ENCODE peak calls at places on chromosomes 6 and 20, in four cellular contexts. One of them, this sample, is unnamed.
A peak's percentile ranks its signal among the peaks of the same experiment; 100 is the strongest.

GRCh38 chr20:53706511-53707031 is 112.9 kb upstream of the ZNF217 start:
- DNase-seq in cardiac fibroblast: peak; percentile 71
- DNase-seq in progenitor cell of endocrine pancreas: no peak
- DNase-seq in heart right ventricle: no peak
- DNase-seq in this sample: peak; percentile 41

GRCh38 chr6:168636147-168636982 is 195.4 kb downstream of the SMOC2 start:
- DNase-seq in cardiac fibroblast: no peak
- DNase-seq in progenitor cell of endocrine pancreas: no peak
- DNase-seq in heart right ventricle: no peak
- DNase-seq in this sample: no peak

GRCh38 chr6:124193132-124193531 is 389.5 kb downstream of the NKAIN2 start:
- DNase-seq in cardiac fibroblast: no peak
- DNase-seq in progenitor cell of endocrine pancreas: no peak
- DNase-seq in heart right ventricle: no peak
- DNase-seq in this sample: no peak

GRCh38 chr6:142485256-142485655 is 183.4 kb downstream of the ADGRG6 start:
- DNase-seq in cardiac fibroblast: no peak
- DNase-seq in progenitor cell of endocrine pancreas: no peak
- DNase-seq in heart right ventricle: no peak
- DNase-seq in this sample: no peak

GRCh38 chr20:53331151-53331973 is 262.3 kb downstream of the ZNF217 start:
- DNase-seq in cardiac fibroblast: peak; percentile 4
- DNase-seq in progenitor cell of endocrine pancreas: no peak
- DNase-seq in heart right ventricle: no peak
- DNase-seq in this sample: peak; percentile 18

GRCh38 chr20:31693987-31694661 is 28.5 kb downstream of the BCL2L1 start:
- DNase-seq in cardiac fibroblast: no peak
- DNase-seq in progenitor cell of endocrine pancreas: no peak
- DNase-seq in heart right ventricle: no peak
- DNase-seq in this sample: no peak

GRCh38 chr6:56938634-56939294 is 16.1 kb upstream of the BEND6 start:
- DNase-seq in cardiac fibroblast: peak; percentile 96
- DNase-seq in progenitor cell of endocrine pancreas: no peak
- DNase-seq in heart right ventricle: no peak
- DNase-seq in this sample: peak; percentile 94

GRCh38 chr20:10710995-10711775 is 37.4 kb upstream of the JAG1 start:
- DNase-seq in cardiac fibroblast: no peak
- DNase-seq in progenitor cell of endocrine pancreas: no peak
- DNase-seq in heart right ventricle: no peak
- DNase-seq in this sample: no peak

GRCh38 chr6:129863664-129864063 is 2.5 kb upstream of the TMEM244 start:
- DNase-seq in cardiac fibroblast: no peak
- DNase-seq in progenitor cell of endocrine pancreas: no peak
- DNase-seq in heart right ventricle: no peak
- DNase-seq in this sample: no peak

GRCh38 chr6:130365166-130366010 is 429 bp upstream of the TMEM200A start:
- DNase-seq in cardiac fibroblast: peak; percentile 68
- DNase-seq in progenitor cell of endocrine pancreas: peak; percentile 82
- DNase-seq in heart right ventricle: peak; percentile 39
- DNase-seq in this sample: no peak

GRCh38 chr6:168624540-168624939 is 183.6 kb downstream of the SMOC2 start:
- DNase-seq in cardiac fibroblast: no peak
- DNase-seq in progenitor cell of endocrine pancreas: no peak
- DNase-seq in heart right ventricle: no peak
- DNase-seq in this sample: no peak

GRCh38 chr6:71588490-71588889 is 297.9 kb upstream of the RIMS1 start:
- DNase-seq in cardiac fibroblast: no peak
- DNase-seq in progenitor cell of endocrine pancreas: no peak
- DNase-seq in heart right ventricle: no peak
- DNase-seq in this sample: no peak

GRCh38 chr6:149250982-149251381 is 66.5 kb upstream of the TAB2 start:
- DNase-seq in cardiac fibroblast: no peak
- DNase-seq in progenitor cell of endocrine pancreas: no peak
- DNase-seq in heart right ventricle: no peak
- DNase-seq in this sample: no peak

DNA sequence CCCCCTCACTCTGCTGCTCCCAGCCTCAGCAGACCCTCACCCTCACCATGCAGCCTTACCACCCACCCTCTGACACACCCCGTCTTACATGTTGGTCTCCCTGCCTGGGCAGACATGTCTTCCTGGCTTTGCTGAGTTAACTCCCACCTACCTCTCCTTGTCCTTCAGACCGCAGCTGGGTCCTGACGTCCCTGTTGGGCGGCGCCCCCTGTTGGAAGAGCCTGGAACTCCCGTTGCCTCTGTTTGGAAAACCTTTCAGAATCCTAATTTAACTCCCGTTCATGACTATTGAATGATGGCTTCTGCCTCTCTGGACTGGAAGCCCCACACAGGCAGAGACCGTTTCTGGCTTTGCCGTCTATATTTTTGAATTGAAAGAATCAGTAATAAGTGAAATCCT is 245.1 kb downstream of the MYLK4 start:
- DNase-seq in cardiac fibroblast: no peak
- DNase-seq in progenitor cell of endocrine pancreas: no peak
- DNase-seq in heart right ventricle: no peak
- DNase-seq in this sample: no peak
- TF ChIP-seq CTCF in cardiac fibroblast: peak; percentile 51
- TF ChIP-seq CTCF in progenitor cell of endocrine pancreas: peak; percentile 56
- TF ChIP-seq CTCF in heart right ventricle: no peak
- TF ChIP-seq CTCF in this sample: peak; percentile 20

GRCh38 chr6:37308084-37308817 is 45.5 kb upstream of the RNF8 start:
- DNase-seq in cardiac fibroblast: peak; percentile 34
- DNase-seq in progenitor cell of endocrine pancreas: no peak
- DNase-seq in heart right ventricle: no peak
- DNase-seq in this sample: no peak

GRCh38 chr6:37309059-37309458 is 44.7 kb upstream of the RNF8 start:
- DNase-seq in cardiac fibroblast: no peak
- DNase-seq in progenitor cell of endocrine pancreas: no peak
- DNase-seq in heart right ventricle: no peak
- DNase-seq in this sample: no peak

GRCh38 chr6:37304766-37305165 is 46.8 kb upstream of the TMEM217 start:
- DNase-seq in cardiac fibroblast: no peak
- DNase-seq in progenitor cell of endocrine pancreas: no peak
- DNase-seq in heart right ventricle: no peak
- DNase-seq in this sample: no peak

GRCh38 chr6:37306026-37306425 is 47.8 kb upstream of the RNF8 start:
- DNase-seq in cardiac fibroblast: no peak
- DNase-seq in progenitor cell of endocrine pancreas: no peak
- DNase-seq in heart right ventricle: no peak
- DNase-seq in this sample: no peak

DNA sequence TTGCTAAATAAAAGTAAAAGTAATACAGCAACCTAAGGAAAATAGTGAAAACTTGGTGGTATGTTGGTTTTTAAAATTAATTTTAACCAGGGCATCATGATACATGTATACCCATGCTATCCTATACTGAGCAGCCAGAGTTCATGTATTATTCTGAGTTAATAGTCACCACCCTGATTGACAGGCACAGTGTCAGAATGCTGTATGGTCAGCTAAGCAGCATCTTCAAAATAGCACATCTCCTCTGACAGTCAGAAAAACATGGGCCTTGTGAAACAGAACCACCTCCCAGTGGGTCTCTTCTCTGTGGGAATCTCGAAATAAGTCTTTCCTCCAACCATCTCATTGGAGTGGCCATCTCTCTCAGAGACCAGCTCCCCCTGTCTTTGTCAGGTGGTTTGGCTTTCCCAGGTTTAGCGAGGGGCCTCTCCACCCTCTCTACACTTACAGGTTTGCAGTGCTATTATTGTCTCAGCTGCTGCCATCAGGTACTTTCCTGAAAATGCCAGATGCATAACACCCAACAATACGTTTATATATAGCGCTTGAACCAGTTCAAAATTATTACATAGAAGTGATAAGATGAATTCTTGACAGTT is 47.1 kb upstream of the RNF8 start:
- DNase-seq in cardiac fibroblast: no peak
- DNase-seq in progenitor cell of endocrine pancreas: no peak
- DNase-seq in heart right ventricle: no peak
- DNase-seq in this sample: no peak
- TF ChIP-seq CTCF in cardiac fibroblast: no peak
- TF ChIP-seq CTCF in progenitor cell of endocrine pancreas: no peak
- TF ChIP-seq CTCF in heart right ventricle: no peak
- TF ChIP-seq CTCF in this sample: no peak

DNA sequence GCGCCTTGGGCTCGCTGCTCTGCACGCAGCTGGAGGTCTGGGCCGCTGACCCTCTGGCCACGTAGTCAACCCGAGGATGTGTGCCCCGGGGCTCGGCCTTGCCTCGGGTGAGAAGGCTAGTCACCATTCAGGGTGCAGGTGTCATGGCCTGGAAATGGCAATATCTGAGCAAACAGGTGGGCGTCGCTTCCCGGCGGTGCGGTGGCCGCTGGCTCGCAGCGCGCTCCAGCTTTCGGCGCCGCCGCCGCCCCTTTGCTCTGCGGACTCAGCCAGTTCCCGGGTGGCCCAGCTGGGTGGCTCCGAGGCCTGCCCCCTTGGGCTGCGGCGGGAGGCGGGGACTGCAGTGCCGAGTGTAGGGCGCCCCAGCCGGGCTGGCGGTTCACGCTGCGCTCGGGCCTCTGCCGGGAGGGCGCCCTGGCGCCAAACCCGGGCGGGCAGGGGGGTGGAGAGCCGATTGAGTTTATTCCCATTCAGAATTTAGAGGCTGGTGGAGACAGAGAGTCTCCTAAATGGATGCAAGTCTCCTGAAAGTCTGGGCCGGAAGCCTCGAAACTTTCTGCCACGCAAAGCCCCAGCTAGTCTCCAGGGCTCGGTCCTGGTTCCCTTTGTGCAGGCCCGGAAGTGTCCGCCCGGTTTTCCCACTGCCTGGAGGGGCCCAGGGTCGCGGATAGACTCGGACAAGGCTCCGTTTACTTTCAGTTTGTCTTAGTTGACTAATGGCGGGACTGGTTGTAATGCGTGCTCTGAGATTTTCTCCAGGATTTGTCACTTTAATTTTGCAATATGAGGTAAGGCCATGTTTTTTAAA is 11.3 kb upstream of the TFAP2A start:
- DNase-seq in cardiac fibroblast: no peak
- DNase-seq in progenitor cell of endocrine pancreas: no peak
- DNase-seq in heart right ventricle: no peak
- DNase-seq in this sample: no peak
- TF ChIP-seq CTCF in cardiac fibroblast: no peak
- TF ChIP-seq CTCF in progenitor cell of endocrine pancreas: no peak
- TF ChIP-seq CTCF in heart right ventricle: no peak
- TF ChIP-seq CTCF in this sample: no peak

GRCh38 chr20:7470912-7471311 is 469.3 kb downstream of the HAO1 start:
- DNase-seq in cardiac fibroblast: no peak
- DNase-seq in progenitor cell of endocrine pancreas: no peak
- DNase-seq in heart right ventricle: no peak
- DNase-seq in this sample: no peak
- TF ChIP-seq CTCF in cardiac fibroblast: no peak
- TF ChIP-seq CTCF in progenitor cell of endocrine pancreas: no peak
- TF ChIP-seq CTCF in heart right ventricle: no peak
- TF ChIP-seq CTCF in this sample: no peak

GRCh38 chr20:23668477-23668951 is 20.3 kb downstream of the CST4 start:
- DNase-seq in cardiac fibroblast: peak; percentile 66
- DNase-seq in progenitor cell of endocrine pancreas: peak; percentile 58
- DNase-seq in heart right ventricle: no peak
- DNase-seq in this sample: no peak

GRCh38 chr20:23664954-23665353 is 23.9 kb downstream of the CST4 start:
- DNase-seq in cardiac fibroblast: no peak
- DNase-seq in progenitor cell of endocrine pancreas: no peak
- DNase-seq in heart right ventricle: no peak
- DNase-seq in this sample: no peak

GRCh38 chr20:23666698-23667097 is 22.1 kb downstream of the CST4 start:
- DNase-seq in cardiac fibroblast: no peak
- DNase-seq in progenitor cell of endocrine pancreas: no peak
- DNase-seq in heart right ventricle: peak; percentile 45
- DNase-seq in this sample: no peak

GRCh38 chr20:23667666-23668065 is 21.2 kb downstream of the CST4 start:
- DNase-seq in cardiac fibroblast: no peak
- DNase-seq in progenitor cell of endocrine pancreas: no peak
- DNase-seq in heart right ventricle: no peak
- DNase-seq in this sample: no peak

GRCh38 chr20:23666189-23666588 is 22.6 kb downstream of the CST4 start:
- DNase-seq in cardiac fibroblast: peak; percentile 42
- DNase-seq in progenitor cell of endocrine pancreas: no peak
- DNase-seq in heart right ventricle: no peak
- DNase-seq in this sample: no peak
- TF ChIP-seq CTCF in cardiac fibroblast: peak; percentile 36
- TF ChIP-seq CTCF in progenitor cell of endocrine pancreas: no peak
- TF ChIP-seq CTCF in heart right ventricle: no peak
- TF ChIP-seq CTCF in this sample: peak; percentile 21

This sample was measured in BJ.